ENCODE peak calls at places on chromosomes 1 and 21, in seven cellular contexts. O is lung, P is heart right ventricle, V is AG04450, B is cardiac fibroblast, I is GM13976, U is AG04449. X is an unnamed sample.
A peak's percentile ranks its signal among the peaks of the same experiment; 100 is the strongest.

GRCh38 chr1:166164995-166165660 is 1.7 kb downstream of the FAM78B start:
- DNase-seq in U (no peak), B (peak; percentile 48), V (no peak), I (peak; percentile 55), P (peak; percentile 54), O (no peak), X (no peak)

GRCh38 chr1:12230549-12231275 is 882 bp downstream of the VPS13D start:
- DNase-seq in I (peak; percentile 56), V (no peak), B (peak; percentile 50), U (no peak), P (peak; percentile 64), O (peak; percentile 83), X (no peak)

GRCh38 chr1:226309398-226310122 is 596 bp upstream of the LIN9 start:
- DNase-seq in V (no peak), P (peak; percentile 40), O (peak; percentile 29), B (peak; percentile 16), U (no peak), I (no peak), X (no peak)

GRCh38 chr21:43865471-43866181 is 603 bp downstream of the AGPAT3 start:
- DNase-seq in O (peak; percentile 62), U (no peak), B (peak; percentile 20), I (peak; percentile 77), V (no peak), P (peak; percentile 60), X (peak; percentile 10)

GRCh38 chr1:109482242-109482641 is 1.5 kb upstream of the ATXN7L2 start:
- DNase-seq in I (no peak), U (no peak), P (no peak), V (no peak), B (no peak), O (no peak), X (no peak)

GRCh38 chr1:30036666-30037065 is 686.7 kb downstream of the MATN1 start:
- DNase-seq in I (no peak), U (no peak), V (no peak), P (no peak), O (no peak), B (no peak), X (no peak)

GRCh38 chr1:147892216-147892615 is 10.4 kb upstream of the GJA8 start:
- DNase-seq in U (no peak), I (no peak), P (no peak), O (no peak), V (no peak), B (no peak), X (no peak)

GRCh38 chr1:1630191-1630964 is 1.6 kb upstream of the MMP23B start:
- DNase-seq in V (no peak), P (peak; percentile 75), O (peak; percentile 46), I (peak; percentile 100), B (peak; percentile 67), U (no peak), X (no peak)

GRCh38 chr1:217605390-217605789 is 25.5 kb downstream of the GPATCH2 start:
- DNase-seq in O (no peak), P (no peak), I (no peak), V (no peak), U (no peak), B (no peak), X (no peak)

GRCh38 chr1:29782846-29783500 is 546.7 kb downstream of the PTPRU start:
- DNase-seq in U (no peak), P (no peak), I (no peak), B (no peak), V (no peak), O (peak; percentile 13), X (no peak)

GRCh38 chr1:247241687-247242086 is 14.2 kb upstream of the VN1R5 start:
- DNase-seq in I (no peak), V (no peak), U (no peak), B (no peak), O (no peak), P (no peak), X (no peak)

GRCh38 chr1:66556161-66556611 is 22.2 kb downstream of the SGIP1 start:
- DNase-seq in U (no peak), I (no peak), V (no peak), B (no peak), O (no peak), P (no peak), X (no peak)

GRCh38 chr1:185864889-185865288 is 130.7 kb downstream of the HMCN1 start:
- DNase-seq in U (peak; percentile 63), I (no peak), P (no peak), V (peak; percentile 61), O (no peak), B (peak; percentile 93), X (peak; percentile 44)

GRCh38 chr1:97082160-97082848 is 360.7 kb downstream of the PTBP2 start:
- DNase-seq in U (no peak), B (no peak), V (no peak), O (no peak), P (no peak), I (no peak), X (no peak)

GRCh38 chr1:119482517-119483425 is 24.2 kb upstream of the HSD3B1 start:
- DNase-seq in O (no peak), I (no peak), V (no peak), P (no peak), B (no peak), U (no peak), X (no peak)

GRCh38 chr1:110463695-110464094 is 12.7 kb downstream of the PROK1 start:
- DNase-seq in O (no peak), B (no peak), I (no peak), U (no peak), P (no peak), V (peak; percentile 51), X (no peak)

GRCh38 chr1:102435483-102435882 is 438.8 kb upstream of the OLFM3 start:
- DNase-seq in I (no peak), O (no peak), V (no peak), P (no peak), U (no peak), B (no peak), X (no peak)

GRCh38 chr1:102431253-102431652 is 434.5 kb upstream of the OLFM3 start:
- DNase-seq in O (no peak), V (no peak), B (no peak), I (no peak), U (no peak), P (no peak), X (no peak)

GRCh38 chr1:102434421-102434820 is 437.7 kb upstream of the OLFM3 start:
- DNase-seq in U (no peak), V (no peak), B (no peak), I (peak; percentile 21), P (no peak), O (no peak), X (no peak)
- TF ChIP-seq CTCF in U (no peak), V (no peak), B (peak; percentile 19), I (no peak), P (peak; percentile 9), O (no peak), X (no peak)

DNA sequence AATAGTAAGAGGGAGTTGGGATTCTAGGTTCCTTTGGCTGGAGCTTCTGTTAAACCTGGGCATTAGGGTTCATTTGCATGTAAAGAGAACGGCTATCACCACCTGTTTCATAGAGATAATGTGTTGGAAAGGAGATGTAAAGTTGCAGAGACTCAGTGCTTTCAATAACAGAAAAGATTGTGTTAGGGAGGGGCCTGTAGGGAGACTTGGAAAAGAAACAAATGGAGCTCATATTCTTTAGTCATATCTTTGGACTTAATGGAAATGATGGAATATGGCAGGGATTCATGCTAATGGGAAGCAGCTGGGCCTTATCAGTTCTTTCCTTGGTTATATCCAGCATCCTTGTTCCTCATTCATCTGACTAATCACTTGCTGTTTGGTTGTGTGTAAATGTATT is 144.9 kb downstream of the CD247 start:
- DNase-seq in P (no peak), B (peak; percentile 56), I (no peak), O (no peak), U (no peak), V (no peak), X (peak; percentile 34)
- TF ChIP-seq CTCF in P (no peak), B (no peak), I (no peak), O (no peak), U (no peak), V (no peak), X (no peak)

GRCh38 chr1:216193839-216194443 is 229.3 kb downstream of the USH2A start:
- DNase-seq in I (no peak), P (no peak), B (no peak), O (no peak), V (no peak), U (no peak), X (no peak)
- TF ChIP-seq CTCF in I (no peak), P (peak; percentile 5), B (no peak), O (no peak), V (peak; percentile 34), U (peak; percentile 20), X (peak; percentile 20)

GRCh38 chr1:152227310-152227928 is 3.4 kb upstream of the HRNR start:
- DNase-seq in I (no peak), U (no peak), B (peak; percentile 2), V (no peak), O (no peak), P (no peak), X (no peak)
- TF ChIP-seq CTCF in I (no peak), U (no peak), B (peak; percentile 14), V (no peak), O (no peak), P (no peak), X (peak; percentile 7)

DNA sequence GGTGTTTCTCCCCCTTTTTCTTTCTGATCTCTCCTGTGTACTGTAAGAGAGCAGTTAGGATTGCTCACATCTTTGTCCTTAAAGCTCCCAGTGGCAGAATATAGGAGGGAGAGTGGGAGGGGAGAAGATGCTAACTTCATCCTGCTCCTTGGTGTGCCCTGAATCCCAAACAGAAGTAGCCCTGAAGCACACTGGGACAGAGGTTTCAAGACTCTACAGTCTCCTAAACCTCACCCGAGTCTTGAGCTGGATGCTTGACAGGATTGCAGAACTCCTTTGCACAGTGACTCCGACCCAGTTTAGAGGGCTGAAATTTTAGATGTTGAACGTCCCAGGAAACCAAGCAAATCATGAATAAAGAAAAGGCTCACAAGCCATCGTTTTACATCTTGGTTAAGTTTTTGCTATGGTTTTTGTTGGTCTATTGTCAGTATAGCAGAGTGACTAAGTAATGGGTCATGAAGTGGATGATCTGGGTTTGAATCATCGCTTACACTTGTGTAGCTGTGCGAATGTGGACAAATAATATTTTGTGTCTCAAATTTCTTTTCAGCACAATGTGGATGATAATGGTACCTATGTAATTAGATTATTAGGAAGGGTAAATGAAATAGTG is 37.5 kb downstream of the XCL2 start:
- DNase-seq in U (no peak), V (no peak), I (no peak), B (no peak), O (no peak), P (no peak), X (no peak)
- TF ChIP-seq CTCF in U (no peak), V (no peak), I (no peak), B (no peak), O (no peak), P (no peak), X (no peak)

DNA sequence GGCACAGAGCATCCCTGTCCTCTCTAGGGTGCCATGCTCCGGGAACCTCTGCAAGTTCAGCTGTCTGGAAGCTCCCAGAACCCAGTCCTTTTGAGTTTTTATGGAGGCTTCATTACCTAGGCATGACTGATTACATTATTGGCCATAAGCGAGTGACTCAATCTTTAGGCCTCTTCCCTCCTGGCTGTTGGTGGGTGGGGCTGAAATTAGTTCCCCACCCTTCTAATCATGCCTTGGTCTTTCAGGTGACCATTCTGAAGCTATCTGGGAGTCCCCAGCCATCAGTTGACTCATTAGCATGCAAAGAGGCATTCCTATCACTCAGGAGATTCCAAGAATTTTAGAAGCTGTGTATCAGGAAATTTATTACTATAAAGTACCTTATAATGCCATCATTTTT is 46.6 kb downstream of the WLS start:
- DNase-seq in V (no peak), I (no peak), U (no peak), O (no peak), P (no peak), B (no peak), X (no peak)
- TF ChIP-seq CTCF in V (no peak), I (no peak), U (no peak), O (no peak), P (no peak), B (no peak), X (no peak)

GRCh38 chr1:44484155-44484688 is 79.2 kb downstream of the RNF220 start:
- DNase-seq in U (no peak), O (peak; percentile 35), I (no peak), V (no peak), B (peak; percentile 67), P (no peak), X (no peak)
- TF ChIP-seq CTCF in U (no peak), O (no peak), I (no peak), V (no peak), B (no peak), P (no peak), X (no peak)